ENCODE peak calls at places on chromosomes 11 and 22, in four cellular contexts. O is GM12878, G is B cell, N is A549. M is an unnamed sample.

GRCh38 chr11:104451193-104451592 is 287.2 kb upstream of the PDGFD start:
- DNase-seq in O (no peak), G (no peak), N (no peak), M (no peak)

GRCh38 chr11:126391970-126392637 is 36.6 kb downstream of the ST3GAL4 start:
- DNase-seq in O (peak; percentile 35), G (no peak), N (peak; percentile 14), M (no peak)

GRCh38 chr11:35236667-35237003 is 97.7 kb downstream of the CD44 start:
- DNase-seq in O (no peak), G (no peak), N (no peak), M (no peak)

GRCh38 chr22:22558071-22558971 is 744 bp downstream of the PRAME start:
- DNase-seq in O (no peak), G (no peak), N (peak; percentile 59), M (no peak)

GRCh38 chr22:42757475-42757874 is 36.8 kb upstream of the A4GALT start:
- DNase-seq in O (no peak), G (no peak), N (no peak), M (no peak)

GRCh38 chr11:17770048-17770652 is 35.6 kb downstream of the KCNC1 start:
- DNase-seq in O (no peak), G (no peak), N (peak; percentile 20), M (no peak)

GRCh38 chr11:111360150-111361043 is 18.7 kb downstream of the POU2AF1 start:
- DNase-seq in O (no peak), G (no peak), N (no peak), M (no peak)

GRCh38 chr11:113725883-113726405 is 19.8 kb upstream of the TMPRSS5 start:
- DNase-seq in O (no peak), G (no peak), N (no peak), M (no peak)

GRCh38 chr11:15473954-15474837 is 359.5 kb downstream of the INSC start:
- DNase-seq in O (no peak), G (no peak), N (no peak), M (no peak)

GRCh38 chr11:130847517-130847916 is 68.8 kb downstream of the SNX19 start:
- DNase-seq in O (no peak), G (no peak), N (peak; percentile 75), M (no peak)

GRCh38 chr11:90204832-90205646 is 17.8 kb downstream of the CHORDC1 start:
- DNase-seq in O (no peak), G (peak; percentile 57), N (peak; percentile 69), M (no peak)

GRCh38 chr11:114928260-114928870 is 250.0 kb downstream of the NXPE2 start:
- DNase-seq in O (no peak), G (no peak), N (no peak), M (no peak)

GRCh38 chr11:132072880-132073213 is 702.4 kb downstream of the NTM start:
- DNase-seq in O (no peak), G (no peak), N (no peak), M (no peak)

GRCh38 chr22:20624161-20624616 is 116.8 kb downstream of the MED15 start:
- DNase-seq in O (peak; percentile 85), G (no peak), N (no peak), M (no peak)

GRCh38 chr11:128346808-128347207 is 240.6 kb downstream of the ETS1 start:
- DNase-seq in O (no peak), G (no peak), N (no peak), M (no peak)

GRCh38 chr11:66418168-66418985 is 2.5 kb upstream of the NPAS4 start:
- DNase-seq in O (peak; percentile 21), G (peak; percentile 52), N (peak; percentile 76), M (peak; percentile 51)

GRCh38 chr11:36075053-36075452 is 131.2 kb downstream of the LDLRAD3 start:
- DNase-seq in O (no peak), G (no peak), N (no peak), M (no peak)

GRCh38 chr11:29780756-29781155 is 236.1 kb downstream of the KCNA4 start:
- DNase-seq in O (no peak), G (no peak), N (no peak), M (no peak)

GRCh38 chr11:75768112-75768908 is at the start of gene DGAT2:
- DNase-seq in O (peak; percentile 47), G (peak; percentile 94), N (peak; percentile 73), M (peak; percentile 71)

GRCh38 chr11:5228124-5228523 is 1.3 kb upstream of the HBB start:
- DNase-seq in O (no peak), G (no peak), N (no peak), M (no peak)

GRCh38 chr22:40867109-40867508 is 5.2 kb upstream of the DNAJB7 start:
- DNase-seq in O (no peak), G (no peak), N (no peak), M (no peak)

GRCh38 chr22:28951969-28952521 is 68.7 kb downstream of the ZNRF3 start:
- DNase-seq in O (no peak), G (no peak), N (no peak), M (no peak)

GRCh38 chr11:23404225-23405160 is 544.2 kb upstream of the CCDC179 start:
- DNase-seq in O (no peak), G (no peak), N (no peak), M (no peak)

GRCh38 chr11:63907063-63907462 is 9.9 kb downstream of the RCOR2 start:
- DNase-seq in O (no peak), G (no peak), N (no peak), M (no peak)

GRCh38 chr11:63905179-63905578 is 11.8 kb downstream of the RCOR2 start:
- DNase-seq in O (no peak), G (no peak), N (no peak), M (no peak)

GRCh38 chr11:63906087-63906486 is 10.9 kb downstream of the RCOR2 start:
- DNase-seq in O (no peak), G (no peak), N (no peak), M (no peak)

GRCh38 chr11:63907808-63908530 is 9.0 kb downstream of the RCOR2 start:
- DNase-seq in O (no peak), G (no peak), N (no peak), M (no peak)

DNA sequence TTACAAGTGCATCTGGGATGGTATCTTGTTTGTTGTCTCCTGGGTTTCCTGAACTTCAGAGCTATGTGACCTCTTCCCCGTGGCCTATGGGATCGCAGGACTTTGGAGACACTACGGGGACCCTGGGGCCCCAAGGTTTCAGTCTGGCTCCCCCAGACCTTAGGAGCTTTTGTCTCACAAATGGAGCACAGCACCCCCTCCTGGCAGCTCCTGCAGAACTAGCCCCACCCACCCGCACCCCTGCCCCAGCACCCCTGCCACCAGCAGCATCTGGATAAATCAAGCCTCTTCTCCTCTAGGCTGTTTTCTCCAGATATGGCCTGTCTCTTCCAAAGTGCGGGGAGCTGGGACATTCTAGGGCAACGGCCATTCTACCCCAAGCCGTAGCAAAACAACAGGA is 10.4 kb downstream of the RCOR2 start:
- DNase-seq in O (no peak), G (peak; percentile 55), N (no peak), M (peak; percentile 34)
- TF ChIP-seq CTCF in O (peak; percentile 21), G (peak; percentile 29), N (peak; percentile 40), M (peak; percentile 28)

DNA sequence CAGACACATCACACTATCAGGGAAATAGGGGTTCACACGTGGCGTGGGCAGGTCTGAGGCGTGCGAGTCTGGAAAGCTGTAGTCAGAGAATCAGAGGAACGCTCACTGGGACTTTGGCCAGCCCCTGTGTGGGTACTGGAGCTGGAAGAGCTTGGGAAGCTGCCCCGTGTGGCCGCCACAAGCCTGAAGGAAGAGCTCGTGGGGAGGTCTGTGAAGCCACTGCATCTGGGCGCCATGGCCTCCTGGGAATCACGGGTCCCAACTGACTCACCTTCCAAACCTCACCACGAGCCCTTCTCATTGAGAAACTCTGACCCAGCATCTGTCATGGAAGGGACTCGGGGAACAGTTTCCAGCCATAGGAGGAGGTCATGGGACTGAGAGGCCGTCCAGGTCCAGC is 5.9 kb upstream of the MRGPRF start:
- DNase-seq in O (no peak), G (no peak), N (no peak), M (no peak)
- TF ChIP-seq CTCF in O (no peak), G (no peak), N (no peak), M (no peak)

GRCh38 chr22:30495041-30495784 is 10.3 kb downstream of the SEC14L4 start:
- DNase-seq in O (no peak), G (no peak), N (no peak), M (no peak)
- TF ChIP-seq CTCF in O (no peak), G (no peak), N (no peak), M (no peak)

GRCh38 chr11:61694971-61695706 is 14.9 kb downstream of the DAGLA start:
- DNase-seq in O (no peak), G (no peak), N (no peak), M (no peak)
- TF ChIP-seq CTCF in O (no peak), G (no peak), N (no peak), M (no peak)

GRCh38 chr11:68010058-68011041 is at the start of gene ALDH3B1:
- DNase-seq in O (no peak), G (peak; percentile 58), N (peak; percentile 97), M (no peak)
- TF ChIP-seq CTCF in O (no peak), G (no peak), N (no peak), M (no peak)

GRCh38 chr11:72075109-72075508 is 5.2 kb downstream of the NUMA1 start:
- DNase-seq in O (no peak), G (no peak), N (peak; percentile 35), M (no peak)
- TF ChIP-seq CTCF in O (peak; percentile 32), G (no peak), N (no peak), M (no peak)

DNA sequence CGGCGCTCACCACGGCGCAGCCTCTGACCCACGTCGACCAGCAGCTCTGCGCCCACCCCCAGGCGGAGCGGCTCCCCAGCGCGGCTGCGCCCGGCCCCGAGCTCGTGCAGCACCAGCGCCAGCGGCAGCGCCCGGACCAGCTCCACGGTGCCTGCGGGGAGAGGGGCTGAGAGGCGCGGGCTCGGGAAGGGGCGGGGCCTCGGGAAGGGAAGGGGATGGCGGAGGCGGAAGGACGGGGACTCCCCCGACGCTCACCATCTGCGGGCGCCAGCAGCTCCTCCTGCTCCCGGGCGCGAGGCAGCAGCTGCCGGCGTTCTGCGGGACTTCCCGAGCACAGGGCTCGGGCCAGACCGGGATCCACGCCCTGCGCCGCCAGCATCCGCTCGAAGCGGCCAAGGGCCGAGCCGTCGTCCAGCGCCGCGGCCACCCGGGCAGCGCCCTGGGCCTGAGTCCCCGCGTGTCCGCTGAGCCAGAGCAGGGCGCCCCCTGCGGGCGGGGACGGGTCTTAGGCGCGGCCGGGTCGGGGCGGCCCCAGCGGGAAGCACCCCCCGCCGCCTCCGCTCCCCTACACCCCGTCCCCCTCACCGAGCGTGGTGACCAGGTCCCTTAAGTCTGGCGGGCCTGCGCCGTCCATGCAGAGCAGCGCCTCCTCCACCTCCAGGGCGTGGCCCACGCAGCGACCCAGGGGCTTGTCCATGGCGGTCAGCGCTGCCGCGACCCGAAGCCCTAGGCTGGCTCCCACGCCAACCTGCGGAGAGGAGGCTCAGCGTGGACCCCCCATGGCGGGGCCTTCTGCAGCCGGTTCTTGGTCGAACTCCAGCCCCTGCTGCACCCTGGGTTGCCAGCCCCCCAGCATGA is 822 bp upstream of the SCO2 start:
- DNase-seq in O (no peak), G (peak; percentile 89), N (peak; percentile 74), M (peak; percentile 79)
- TF ChIP-seq CTCF in O (peak; percentile 58), G (peak; percentile 83), N (peak; percentile 68), M (peak; percentile 84)

GRCh38 chr11:59668188-59668949 is 468 bp downstream of the PATL1 start:
- DNase-seq in O (no peak), G (peak; percentile 83), N (peak; percentile 55), M (peak; percentile 58)
- TF ChIP-seq CTCF in O (no peak), G (peak; percentile 20), N (no peak), M (no peak)